ENCODE peak calls at places on chromosomes 3 and 15, in five cellular contexts. S is cardiac fibroblast, Q is PC-3, K is fibroblast of pulmonary artery, P is BE2C. M is an unnamed sample.

GRCh38 chr3:150759947-150760346 is 3.0 kb downstream of the SIAH2 start:
- DNase-seq in S (no peak), Q (no peak), K (no peak), P (no peak), M (no peak)

GRCh38 chr3:184766555-184767261 is 45.3 kb upstream of the VPS8 start:
- DNase-seq in S (no peak), Q (no peak), K (no peak), P (no peak), M (no peak)

GRCh38 chr15:32898991-32899613 is 181.3 kb downstream of the GREM1 start:
- DNase-seq in S (peak; percentile 11), Q (peak; percentile 25), K (no peak), P (peak; percentile 15), M (no peak)

GRCh38 chr3:172522871-172523818 is at the start of gene TNFSF10:
- DNase-seq in S (no peak), Q (peak; percentile 43), K (peak; percentile 28), P (no peak), M (peak; percentile 89)

GRCh38 chr3:171867976-171868375 is 24.8 kb downstream of the TMEM212 start:
- DNase-seq in S (peak; percentile 38), Q (peak; percentile 6), K (no peak), P (peak; percentile 14), M (no peak)

GRCh38 chr15:85329561-85330421 is 50.6 kb upstream of the AKAP13 start:
- DNase-seq in S (peak; percentile 69), Q (no peak), K (peak; percentile 51), P (no peak), M (peak; percentile 32)

GRCh38 chr3:129564981-129565644 is 22.1 kb downstream of the H1-8 start:
- DNase-seq in S (no peak), Q (no peak), K (no peak), P (no peak), M (no peak)

GRCh38 chr15:78527325-78527724 is 12.9 kb upstream of the PSMA4 start:
- DNase-seq in S (no peak), Q (no peak), K (no peak), P (no peak), M (no peak)

GRCh38 chr15:52414936-52415335 is 113.7 kb downstream of the MYO5A start:
- DNase-seq in S (no peak), Q (no peak), K (no peak), P (no peak), M (no peak)

GRCh38 chr3:15958692-15959433 is 161.1 kb upstream of the ANKRD28 start:
- DNase-seq in S (peak; percentile 8), Q (no peak), K (no peak), P (no peak), M (no peak)

GRCh38 chr3:188241072-188241471 is 87.1 kb downstream of the LPP start:
- DNase-seq in S (peak; percentile 51), Q (no peak), K (peak; percentile 48), P (peak; percentile 15), M (no peak)

GRCh38 chr15:80418892-80419537 is 14.8 kb downstream of the ARNT2 start:
- DNase-seq in S (peak; percentile 67), Q (peak; percentile 61), K (peak; percentile 70), P (peak; percentile 36), M (no peak)

GRCh38 chr3:127454968-127455367 is 135.6 kb downstream of the TPRA1 start:
- DNase-seq in S (no peak), Q (no peak), K (no peak), P (no peak), M (peak; percentile 16)

GRCh38 chr3:50245831-50246516 is 10.0 kb downstream of the GNAI2 start:
- DNase-seq in S (peak; percentile 90), Q (peak; percentile 89), K (peak; percentile 85), P (peak; percentile 89), M (peak; percentile 93)

GRCh38 chr3:138371070-138371950 is 22.9 kb downstream of the MRAS start:
- DNase-seq in S (no peak), Q (no peak), K (no peak), P (no peak), M (no peak)

GRCh38 chr3:32304510-32304909 is 66.0 kb downstream of the CMTM8 start:
- DNase-seq in S (no peak), Q (no peak), K (no peak), P (no peak), M (no peak)

GRCh38 chr3:194148383-194148782 is 12.4 kb downstream of the HES1 start:
- DNase-seq in S (peak; percentile 42), Q (no peak), K (peak; percentile 63), P (no peak), M (no peak)

GRCh38 chr15:96324192-96324895 is 6.2 kb upstream of the NR2F2 start:
- DNase-seq in S (peak; percentile 58), Q (peak; percentile 53), K (peak; percentile 18), P (no peak), M (no peak)

GRCh38 chr3:126438186-126438585 is 37.5 kb downstream of the ZXDC start:
- DNase-seq in S (no peak), Q (no peak), K (no peak), P (no peak), M (no peak)

GRCh38 chr15:63473999-63474809 is 30.2 kb upstream of the USP3 start:
- DNase-seq in S (peak; percentile 68), Q (peak; percentile 23), K (peak; percentile 45), P (peak; percentile 30), M (peak; percentile 48)

GRCh38 chr3:88059380-88060160 is 515 bp downstream of the ZNF654 start:
- DNase-seq in S (peak; percentile 13), Q (peak; percentile 35), K (no peak), P (no peak), M (no peak)

GRCh38 chr3:53606793-53607192 is 112.4 kb downstream of the CACNA1D start:
- DNase-seq in S (no peak), Q (no peak), K (no peak), P (no peak), M (no peak)

GRCh38 chr15:54566654-54567053 is 588.4 kb downstream of the UNC13C start:
- DNase-seq in S (no peak), Q (no peak), K (no peak), P (no peak), M (no peak)

GRCh38 chr3:14352002-14352627 is 50.3 kb upstream of the SLC6A6 start:
- DNase-seq in S (peak; percentile 34), Q (peak; percentile 26), K (no peak), P (peak; percentile 90), M (no peak)

GRCh38 chr3:88440701-88441100 is 290.9 kb downstream of the C3orf38 start:
- DNase-seq in S (no peak), Q (no peak), K (no peak), P (no peak), M (no peak)

GRCh38 chr3:58238830-58239229 is 1.2 kb downstream of the ABHD6 start:
- DNase-seq in S (no peak), Q (no peak), K (no peak), P (no peak), M (no peak)

GRCh38 chr15:101378879-101379278 is 83.8 kb upstream of the SNRPA1 start:
- DNase-seq in S (no peak), Q (no peak), K (no peak), P (no peak), M (no peak)

DNA sequence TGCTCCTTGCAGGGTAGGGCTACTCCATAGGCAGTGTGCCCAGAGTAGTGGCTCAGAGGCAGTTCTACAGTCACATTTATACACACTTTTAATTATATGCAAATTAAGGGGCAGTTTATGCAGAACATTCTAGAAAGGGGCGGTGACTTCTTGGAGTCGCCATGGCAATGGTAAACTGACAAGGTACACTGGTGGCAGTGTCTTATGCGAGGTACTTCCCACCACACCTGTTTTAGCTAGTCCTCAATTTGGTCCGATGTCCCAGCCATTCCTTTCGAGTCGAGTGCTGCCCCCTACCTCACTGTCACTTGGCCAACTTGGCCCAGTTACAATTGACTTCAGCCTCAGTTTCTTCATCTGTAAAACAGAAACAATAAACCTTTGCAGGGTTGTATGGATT is 3.8 kb upstream of the IRAK2 start:
- DNase-seq in S (no peak), Q (no peak), K (no peak), P (no peak), M (no peak)
- TF ChIP-seq CTCF in S (no peak), Q (peak; percentile 9), K (no peak), P (no peak), M (no peak)

GRCh38 chr15:89937365-89938355 is 24.9 kb upstream of the ARPIN start:
- DNase-seq in S (no peak), Q (peak; percentile 82), K (no peak), P (no peak), M (no peak)

GRCh38 chr15:89932880-89933279 is 20.1 kb upstream of the ARPIN start:
- DNase-seq in S (no peak), Q (no peak), K (no peak), P (no peak), M (no peak)

GRCh38 chr15:89936051-89936792 is 23.5 kb upstream of the ARPIN start:
- DNase-seq in S (no peak), Q (no peak), K (no peak), P (no peak), M (no peak)

GRCh38 chr15:89936793-89937265 is 24.1 kb upstream of the ARPIN start:
- DNase-seq in S (no peak), Q (peak; percentile 60), K (no peak), P (no peak), M (no peak)
- TF ChIP-seq CTCF in S (no peak), Q (no peak), K (no peak), P (no peak), M (no peak)

GRCh38 chr15:27683126-27683525 is 416.0 kb downstream of the OCA2 start:
- DNase-seq in S (no peak), Q (no peak), K (no peak), P (no peak), M (no peak)

GRCh38 chr15:27679621-27680521 is 419.2 kb downstream of the OCA2 start:
- DNase-seq in S (no peak), Q (no peak), K (no peak), P (peak; percentile 44), M (no peak)

GRCh38 chr15:27679203-27679602 is 419.9 kb downstream of the OCA2 start:
- DNase-seq in S (no peak), Q (no peak), K (no peak), P (no peak), M (no peak)

GRCh38 chr15:27677951-27678350 is 421.2 kb downstream of the OCA2 start:
- DNase-seq in S (no peak), Q (no peak), K (no peak), P (no peak), M (no peak)

GRCh38 chr15:27681038-27681437 is 418.1 kb downstream of the OCA2 start:
- DNase-seq in S (no peak), Q (no peak), K (no peak), P (peak; percentile 51), M (no peak)
- TF ChIP-seq CTCF in S (no peak), Q (no peak), K (no peak), P (peak; percentile 49), M (no peak)

DNA sequence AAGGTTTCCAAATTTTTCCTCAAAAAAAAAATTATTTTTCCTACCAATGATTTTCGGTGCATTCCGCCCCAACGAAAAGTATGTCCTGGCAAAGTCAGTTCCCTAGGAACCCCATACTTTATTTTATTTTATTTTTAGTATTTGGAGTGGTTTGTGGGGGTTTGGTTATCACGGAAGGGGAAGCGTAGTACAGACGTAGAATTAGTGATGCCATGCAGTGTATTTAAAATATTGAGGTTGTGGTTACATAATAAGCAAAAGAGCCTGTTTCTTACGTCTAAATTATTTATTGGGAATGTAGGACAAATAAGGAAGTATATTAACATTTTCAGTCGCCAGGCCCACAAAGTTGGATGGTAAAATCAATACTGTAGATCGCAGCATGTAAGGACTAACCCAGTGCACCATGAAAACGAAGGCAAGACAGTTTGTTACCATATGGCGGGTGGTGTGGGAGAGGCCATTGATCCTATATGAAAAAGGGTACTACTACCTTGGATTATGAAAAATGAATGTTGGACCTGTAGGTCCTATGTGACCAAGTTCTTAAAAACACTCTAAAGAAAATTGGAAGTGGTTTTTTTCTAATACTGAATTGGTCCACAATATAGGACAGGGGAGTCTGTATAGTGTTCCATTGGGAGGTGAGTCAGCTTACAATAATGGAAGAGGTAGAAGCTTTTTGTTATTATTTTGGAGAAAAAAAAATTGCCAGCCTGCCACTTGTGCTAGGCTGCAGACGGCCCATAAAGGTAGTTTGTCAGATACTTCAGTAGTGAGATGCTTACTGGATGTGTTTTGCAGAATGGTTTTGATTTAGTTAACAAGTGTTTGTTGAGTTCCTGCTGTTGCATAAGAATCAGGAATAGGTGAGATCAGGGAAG is 721 bp downstream of the DTWD1 start:
- DNase-seq in S (peak; percentile 39), Q (peak; percentile 2), K (peak; percentile 32), P (no peak), M (no peak)
- TF ChIP-seq CTCF in S (no peak), Q (no peak), K (no peak), P (no peak), M (no peak)